ENCODE peak calls at places on chromosomes 4 and X, in eight cellular contexts. One of them, this sample, is unnamed. For H3K4me1, the result is how much of the 10 kb centered on the place peaks cover.

GRCh38 chrX:74506310-74507115 is 85.2 kb downstream of the SLC16A2 start:
- DNase-seq in mammary epithelial cell: peak
- DNase-seq in PC-3: no peak
- DNase-seq in H1: no peak
- DNase-seq in CD8-positive, alpha-beta T cell: no peak
- DNase-seq in OCI-LY7: no peak
- DNase-seq in endothelial cell of umbilical vein: no peak
- DNase-seq in transverse colon: no peak
- DNase-seq in this sample: no peak

GRCh38 chr4:93660036-93660435 is 168.5 kb upstream of the ATOH1 start:
- DNase-seq in mammary epithelial cell: no peak
- DNase-seq in PC-3: no peak
- DNase-seq in H1: no peak
- DNase-seq in CD8-positive, alpha-beta T cell: no peak
- DNase-seq in OCI-LY7: no peak
- DNase-seq in endothelial cell of umbilical vein: no peak
- DNase-seq in transverse colon: no peak
- DNase-seq in this sample: no peak

GRCh38 chrX:114465689-114466088 is 118.2 kb upstream of the HTR2C start:
- DNase-seq in mammary epithelial cell: no peak
- DNase-seq in PC-3: no peak
- DNase-seq in H1: no peak
- DNase-seq in CD8-positive, alpha-beta T cell: no peak
- DNase-seq in OCI-LY7: no peak
- DNase-seq in endothelial cell of umbilical vein: no peak
- DNase-seq in transverse colon: no peak
- DNase-seq in this sample: no peak

GRCh38 chr4:163878336-163879121 is 384.0 kb downstream of the TMA16 start:
- DNase-seq in mammary epithelial cell: no peak
- DNase-seq in PC-3: no peak
- DNase-seq in H1: no peak
- DNase-seq in CD8-positive, alpha-beta T cell: no peak
- DNase-seq in OCI-LY7: no peak
- DNase-seq in endothelial cell of umbilical vein: no peak
- DNase-seq in transverse colon: no peak
- DNase-seq in this sample: no peak

GRCh38 chrX:16832301-16832700 is 37.9 kb downstream of the RBBP7 start:
- DNase-seq in mammary epithelial cell: no peak
- DNase-seq in PC-3: no peak
- DNase-seq in H1: no peak
- DNase-seq in CD8-positive, alpha-beta T cell: no peak
- DNase-seq in OCI-LY7: no peak
- DNase-seq in endothelial cell of umbilical vein: no peak
- DNase-seq in transverse colon: no peak
- DNase-seq in this sample: no peak

GRCh38 chr4:48047421-48047844 is 30.9 kb downstream of the NIPAL1 start:
- DNase-seq in mammary epithelial cell: no peak
- DNase-seq in PC-3: no peak
- DNase-seq in H1: no peak
- DNase-seq in CD8-positive, alpha-beta T cell: peak
- DNase-seq in OCI-LY7: peak
- DNase-seq in endothelial cell of umbilical vein: no peak
- DNase-seq in transverse colon: peak
- DNase-seq in this sample: no peak

GRCh38 chr4:4542824-4543485 is 1.1 kb upstream of the STX18 start:
- DNase-seq in mammary epithelial cell: peak
- DNase-seq in PC-3: no peak
- DNase-seq in H1: no peak
- DNase-seq in CD8-positive, alpha-beta T cell: no peak
- DNase-seq in OCI-LY7: peak
- DNase-seq in endothelial cell of umbilical vein: no peak
- DNase-seq in transverse colon: no peak
- DNase-seq in this sample: no peak

GRCh38 chr4:167234388-167234881 is at the start of gene SPOCK3:
- DNase-seq in mammary epithelial cell: peak
- DNase-seq in PC-3: peak
- DNase-seq in H1: no peak
- DNase-seq in CD8-positive, alpha-beta T cell: no peak
- DNase-seq in OCI-LY7: no peak
- DNase-seq in endothelial cell of umbilical vein: peak
- DNase-seq in transverse colon: no peak
- DNase-seq in this sample: peak

GRCh38 chr4:16217300-16218051 is 8.8 kb downstream of the TAPT1 start:
- DNase-seq in mammary epithelial cell: no peak
- DNase-seq in PC-3: no peak
- DNase-seq in H1: no peak
- DNase-seq in CD8-positive, alpha-beta T cell: no peak
- DNase-seq in OCI-LY7: peak
- DNase-seq in endothelial cell of umbilical vein: no peak
- DNase-seq in transverse colon: no peak
- DNase-seq in this sample: no peak

GRCh38 chr4:138875886-138876608 is 139.5 kb upstream of the NOCT start:
- DNase-seq in mammary epithelial cell: peak
- DNase-seq in PC-3: peak
- DNase-seq in H1: no peak
- DNase-seq in CD8-positive, alpha-beta T cell: no peak
- DNase-seq in OCI-LY7: no peak
- DNase-seq in endothelial cell of umbilical vein: peak
- DNase-seq in transverse colon: no peak
- DNase-seq in this sample: no peak

GRCh38 chrX:69501433-69501832 is 2.7 kb upstream of the NALF2 start:
- DNase-seq in mammary epithelial cell: no peak
- DNase-seq in PC-3: peak
- DNase-seq in H1: peak
- DNase-seq in CD8-positive, alpha-beta T cell: no peak
- DNase-seq in OCI-LY7: peak
- DNase-seq in endothelial cell of umbilical vein: no peak
- DNase-seq in transverse colon: no peak
- DNase-seq in this sample: no peak

GRCh38 chr4:182337366-182337765 is 94.2 kb downstream of the TENM3 start:
- DNase-seq in mammary epithelial cell: no peak
- DNase-seq in PC-3: no peak
- DNase-seq in H1: no peak
- DNase-seq in CD8-positive, alpha-beta T cell: no peak
- DNase-seq in OCI-LY7: no peak
- DNase-seq in endothelial cell of umbilical vein: no peak
- DNase-seq in transverse colon: no peak
- DNase-seq in this sample: no peak

GRCh38 chr4:31362756-31363155 is 642.6 kb downstream of the PCDH7 start:
- DNase-seq in mammary epithelial cell: no peak
- DNase-seq in PC-3: no peak
- DNase-seq in H1: no peak
- DNase-seq in CD8-positive, alpha-beta T cell: no peak
- DNase-seq in OCI-LY7: no peak
- DNase-seq in endothelial cell of umbilical vein: no peak
- DNase-seq in transverse colon: no peak
- DNase-seq in this sample: no peak

GRCh38 chr4:48109413-48110263 is 24.4 kb downstream of the TXK start:
- DNase-seq in mammary epithelial cell: peak
- DNase-seq in PC-3: peak
- DNase-seq in H1: no peak
- DNase-seq in CD8-positive, alpha-beta T cell: no peak
- DNase-seq in OCI-LY7: peak
- DNase-seq in endothelial cell of umbilical vein: peak
- DNase-seq in transverse colon: no peak
- DNase-seq in this sample: no peak

GRCh38 chrX:9785944-9786741 is at the start of gene SHROOM2:
- DNase-seq in mammary epithelial cell: no peak
- DNase-seq in PC-3: peak
- DNase-seq in H1: peak
- DNase-seq in CD8-positive, alpha-beta T cell: no peak
- DNase-seq in OCI-LY7: no peak
- DNase-seq in endothelial cell of umbilical vein: no peak
- DNase-seq in transverse colon: no peak
- DNase-seq in this sample: no peak

GRCh38 chrX:49880668-49881067 is 1.4 kb downstream of the USP27X start:
- DNase-seq in mammary epithelial cell: no peak
- DNase-seq in PC-3: no peak
- DNase-seq in H1: no peak
- DNase-seq in CD8-positive, alpha-beta T cell: no peak
- DNase-seq in OCI-LY7: no peak
- DNase-seq in endothelial cell of umbilical vein: no peak
- DNase-seq in transverse colon: no peak
- DNase-seq in this sample: no peak
- H3K4me1 ChIP-seq in mammary epithelial cell: under half
- H3K4me1 ChIP-seq in PC-3: under half
- H3K4me1 ChIP-seq in H1: under half
- H3K4me1 ChIP-seq in CD8-positive, alpha-beta T cell: under half
- H3K4me1 ChIP-seq in OCI-LY7: under half
- H3K4me1 ChIP-seq in endothelial cell of umbilical vein: under half
- H3K4me1 ChIP-seq in transverse colon: under half
- H3K4me1 ChIP-seq in this sample: under half

DNA sequence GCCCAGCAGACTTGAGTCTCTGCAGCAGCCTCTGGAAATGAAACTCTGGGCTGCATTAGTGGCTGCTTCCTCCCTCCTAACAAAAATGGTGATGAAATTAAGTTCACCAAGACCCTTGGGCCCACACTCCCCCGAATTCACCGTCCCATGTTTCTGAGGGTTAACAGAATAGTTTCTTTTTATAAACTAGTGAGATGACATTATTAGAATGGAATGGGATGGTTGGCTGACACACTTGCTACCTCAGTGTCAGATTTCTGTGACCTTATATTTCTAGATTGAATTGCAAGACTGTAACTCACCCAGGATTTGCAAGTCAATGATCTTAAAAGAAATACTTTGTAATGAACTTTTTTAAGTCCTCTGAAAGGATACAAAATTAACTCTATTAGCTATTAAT is 127.1 kb downstream of the SHROOM3 start:
- DNase-seq in mammary epithelial cell: peak
- DNase-seq in PC-3: peak
- DNase-seq in H1: no peak
- DNase-seq in CD8-positive, alpha-beta T cell: no peak
- DNase-seq in OCI-LY7: no peak
- DNase-seq in endothelial cell of umbilical vein: no peak
- DNase-seq in transverse colon: no peak
- DNase-seq in this sample: no peak
- H3K4me3 ChIP-seq in mammary epithelial cell: no peak
- H3K4me3 ChIP-seq in PC-3: peak
- H3K4me3 ChIP-seq in H1: no peak
- H3K4me3 ChIP-seq in CD8-positive, alpha-beta T cell: no peak
- H3K4me3 ChIP-seq in OCI-LY7: no peak
- H3K4me3 ChIP-seq in endothelial cell of umbilical vein: no peak
- H3K4me3 ChIP-seq in transverse colon: no peak
- H3K4me3 ChIP-seq in this sample: peak

GRCh38 chr4:177547985-177548384 is 105.7 kb upstream of the AGA start:
- DNase-seq in mammary epithelial cell: no peak
- DNase-seq in PC-3: no peak
- DNase-seq in H1: no peak
- DNase-seq in CD8-positive, alpha-beta T cell: no peak
- DNase-seq in OCI-LY7: no peak
- DNase-seq in endothelial cell of umbilical vein: no peak
- DNase-seq in transverse colon: no peak
- DNase-seq in this sample: no peak
- TF ChIP-seq CTCF in mammary epithelial cell: no peak
- TF ChIP-seq CTCF in PC-3: no peak
- TF ChIP-seq CTCF in H1: no peak
- TF ChIP-seq CTCF in CD8-positive, alpha-beta T cell: no peak
- TF ChIP-seq CTCF in OCI-LY7: no peak
- TF ChIP-seq CTCF in endothelial cell of umbilical vein: no peak
- TF ChIP-seq CTCF in transverse colon: no peak
- TF ChIP-seq CTCF in this sample: no peak

GRCh38 chr4:151202851-151203455 is 74.0 kb upstream of the PRSS48 start:
- DNase-seq in mammary epithelial cell: no peak
- DNase-seq in PC-3: no peak
- DNase-seq in H1: no peak
- DNase-seq in CD8-positive, alpha-beta T cell: no peak
- DNase-seq in OCI-LY7: no peak
- DNase-seq in endothelial cell of umbilical vein: peak
- DNase-seq in transverse colon: no peak
- DNase-seq in this sample: no peak
- H3K4me1 ChIP-seq in mammary epithelial cell: under half
- H3K4me1 ChIP-seq in PC-3: under half
- H3K4me1 ChIP-seq in H1: under half
- H3K4me1 ChIP-seq in CD8-positive, alpha-beta T cell: under half
- H3K4me1 ChIP-seq in OCI-LY7: under half
- H3K4me1 ChIP-seq in endothelial cell of umbilical vein: half or more
- H3K4me1 ChIP-seq in transverse colon: under half
- H3K4me1 ChIP-seq in this sample: under half

GRCh38 chrX:51857159-51857733 is 36.2 kb upstream of the MAGED1 start:
- DNase-seq in mammary epithelial cell: no peak
- DNase-seq in PC-3: no peak
- DNase-seq in H1: no peak
- DNase-seq in CD8-positive, alpha-beta T cell: no peak
- DNase-seq in OCI-LY7: no peak
- DNase-seq in endothelial cell of umbilical vein: no peak
- DNase-seq in transverse colon: no peak
- DNase-seq in this sample: no peak
- H3K4me3 ChIP-seq in mammary epithelial cell: no peak
- H3K4me3 ChIP-seq in PC-3: no peak
- H3K4me3 ChIP-seq in H1: no peak
- H3K4me3 ChIP-seq in CD8-positive, alpha-beta T cell: no peak
- H3K4me3 ChIP-seq in OCI-LY7: no peak
- H3K4me3 ChIP-seq in endothelial cell of umbilical vein: no peak
- H3K4me3 ChIP-seq in transverse colon: no peak
- H3K4me3 ChIP-seq in this sample: no peak